ENCODE peak calls at places on chromosomes 5 and 9, in ten cellular contexts. Q is adrenal gland; F is fibroblast of lung; J is CD8-positive, alpha-beta T cell; L is colonic mucosa; H is ovary; I is mucosa of descending colon; D is right atrium auricular region; S is cardiac muscle cell; T is sigmoid colon. E is an unnamed sample. For H3K9me3 and H3K4me1, the result is how much of the 10 kb centered on the place peaks cover.

GRCh38 chr9:32783168-32783891 is at the start of gene TMEM215:
- DNase-seq in Q (no peak), F (no peak), J (no peak), L (no peak), H (peak), I (no peak), D (no peak), S (peak), T (no peak), E (peak)

GRCh38 chr9:71680189-71680983 is 87.9 kb downstream of the CEMIP2 start:
- DNase-seq in Q (no peak), F (peak), J (no peak), L (no peak), H (no peak), I (no peak), D (no peak), S (peak), T (no peak), E (no peak)

GRCh38 chr9:116394753-116395408 is 241.3 kb downstream of the PAPPA start:
- DNase-seq in Q (no peak), F (no peak), J (no peak), L (no peak), H (no peak), I (no peak), D (no peak), S (no peak), T (no peak), E (no peak)

GRCh38 chr5:541148-541887 is 17.1 kb upstream of the SLC9A3 start:
- DNase-seq in Q (no peak), F (no peak), J (peak), L (no peak), H (no peak), I (no peak), D (no peak), S (no peak), T (peak), E (peak)

GRCh38 chr9:122379340-122379739 is 8.5 kb downstream of the PTGS1 start:
- DNase-seq in Q (no peak), F (no peak), J (no peak), L (no peak), H (no peak), I (no peak), D (no peak), S (peak), T (no peak), E (peak)

GRCh38 chr9:752201-752600 is 89.3 kb upstream of the DMRT1 start:
- DNase-seq in Q (peak), F (peak), J (no peak), L (no peak), H (no peak), I (no peak), D (peak), S (peak), T (no peak), E (no peak)

GRCh38 chr5:173258466-173258865 is 23.5 kb upstream of the NKX2-5 start:
- DNase-seq in Q (no peak), F (no peak), J (no peak), L (no peak), H (no peak), I (no peak), D (no peak), S (no peak), T (no peak), E (no peak)

GRCh38 chr5:56247596-56247995 is 14.5 kb upstream of the ANKRD55 start:
- DNase-seq in Q (no peak), F (peak), J (no peak), L (no peak), H (no peak), I (no peak), D (no peak), S (peak), T (no peak), E (no peak)

GRCh38 chr9:14752271-14752670 is 29.7 kb upstream of the CER1 start:
- DNase-seq in Q (no peak), F (no peak), J (no peak), L (no peak), H (no peak), I (no peak), D (no peak), S (peak), T (no peak), E (no peak)

GRCh38 chr5:149392718-149393117 is 13.6 kb upstream of the IL17B start:
- DNase-seq in Q (no peak), F (peak), J (no peak), L (no peak), H (no peak), I (no peak), D (no peak), S (peak), T (peak), E (no peak)

GRCh38 chr5:115855959-115856358 is 14.2 kb downstream of the AP3S1 start:
- DNase-seq in Q (no peak), F (peak), J (no peak), L (no peak), H (no peak), I (no peak), D (no peak), S (peak), T (no peak), E (no peak)

GRCh38 chr5:911601-912000 is 18.9 kb downstream of the TRIP13 start:
- DNase-seq in Q (peak), F (peak), J (no peak), L (no peak), H (no peak), I (no peak), D (no peak), S (peak), T (no peak), E (no peak)

GRCh38 chr5:160843240-160843639 is 8.8 kb downstream of the ATP10B start:
- DNase-seq in Q (no peak), F (no peak), J (no peak), L (no peak), H (no peak), I (no peak), D (no peak), S (no peak), T (no peak), E (no peak)

GRCh38 chr9:6142816-6143454 is 72.7 kb upstream of the IL33 start:
- DNase-seq in Q (no peak), F (no peak), J (no peak), L (no peak), H (no peak), I (no peak), D (no peak), S (no peak), T (no peak), E (no peak)

GRCh38 chr5:663436-664342 is 29.5 kb downstream of the TPPP start:
- DNase-seq in Q (no peak), F (no peak), J (no peak), L (peak), H (no peak), I (peak), D (no peak), S (no peak), T (peak), E (no peak)

GRCh38 chr9:16267336-16268036 is 603.0 kb downstream of the BNC2 start:
- DNase-seq in Q (no peak), F (peak), J (no peak), L (peak), H (no peak), I (peak), D (no peak), S (peak), T (no peak), E (no peak)

GRCh38 chr5:14109041-14109747 is 33.9 kb upstream of the TRIO start:
- DNase-seq in Q (no peak), F (peak), J (no peak), L (peak), H (no peak), I (no peak), D (no peak), S (no peak), T (no peak), E (no peak)

GRCh38 chr9:16246785-16247184 is 623.7 kb downstream of the BNC2 start:
- DNase-seq in Q (no peak), F (no peak), J (no peak), L (no peak), H (no peak), I (no peak), D (no peak), S (peak), T (no peak), E (no peak)

GRCh38 chr5:142104491-142104890 is 4.1 kb upstream of the NDFIP1 start:
- DNase-seq in Q (no peak), F (no peak), J (peak), L (no peak), H (no peak), I (no peak), D (no peak), S (no peak), T (no peak), E (no peak)

GRCh38 chr9:32863291-32863690 is 80.0 kb downstream of the TMEM215 start:
- DNase-seq in Q (no peak), F (no peak), J (no peak), L (no peak), H (no peak), I (no peak), D (no peak), S (no peak), T (no peak), E (no peak)

GRCh38 chr9:19551124-19551929 is 142.5 kb downstream of the ACER2 start:
- DNase-seq in Q (no peak), F (peak), J (no peak), L (no peak), H (no peak), I (no peak), D (no peak), S (no peak), T (no peak), E (peak)

GRCh38 chr5:82351754-82352145 is 73.6 kb upstream of the RPS23 start:
- DNase-seq in Q (no peak), F (peak), J (no peak), L (no peak), H (no peak), I (peak), D (no peak), S (peak), T (no peak), E (no peak)

GRCh38 chr5:168637281-168637680 is 58.1 kb upstream of the PANK3 start:
- DNase-seq in Q (no peak), F (no peak), J (no peak), L (no peak), H (no peak), I (no peak), D (no peak), S (no peak), T (no peak), E (no peak)

GRCh38 chr5:56270058-56270457 is 36.9 kb upstream of the ANKRD55 start:
- DNase-seq in Q (no peak), F (no peak), J (no peak), L (no peak), H (no peak), I (peak), D (no peak), S (no peak), T (no peak), E (no peak)

GRCh38 chr9:37840560-37841194 is 40.1 kb downstream of the DCAF10 start:
- DNase-seq in Q (no peak), F (peak), J (no peak), L (no peak), H (no peak), I (no peak), D (no peak), S (peak), T (no peak), E (no peak)

GRCh38 chr5:165981721-165982120 is 2309.7 kb upstream of the WWC1 start:
- DNase-seq in Q (no peak), F (no peak), J (no peak), L (no peak), H (no peak), I (no peak), D (no peak), S (no peak), T (no peak), E (no peak)

GRCh38 chr5:170597109-170597741 is 93.4 kb downstream of the KCNIP1 start:
- DNase-seq in Q (peak), F (peak), J (no peak), L (no peak), H (no peak), I (no peak), D (no peak), S (peak), T (peak), E (no peak)

GRCh38 chr5:154220625-154221024 is 30.1 kb downstream of the GALNT10 start:
- DNase-seq in Q (peak), F (peak), J (no peak), L (no peak), H (no peak), I (no peak), D (no peak), S (peak), T (no peak), E (no peak)

GRCh38 chr5:53603009-53603687 is 42.7 kb downstream of the NDUFS4 start:
- DNase-seq in Q (peak), F (peak), J (no peak), L (no peak), H (no peak), I (no peak), D (no peak), S (peak), T (no peak), E (no peak)

GRCh38 chr5:57736716-57737115 is 254.1 kb upstream of the ACTBL2 start:
- DNase-seq in Q (no peak), F (no peak), J (no peak), L (no peak), H (no peak), I (no peak), D (no peak), S (no peak), T (no peak), E (no peak)

GRCh38 chr9:86069206-86069869 is 30.0 kb downstream of the GOLM1 start:
- DNase-seq in Q (no peak), F (no peak), J (no peak), L (no peak), H (no peak), I (no peak), D (no peak), S (no peak), T (no peak), E (no peak)

GRCh38 chr5:111478266-111478665 is 34.1 kb downstream of the STARD4 start:
- DNase-seq in Q (no peak), F (peak), J (no peak), L (no peak), H (no peak), I (no peak), D (no peak), S (no peak), T (no peak), E (no peak)

GRCh38 chr5:26700759-26701384 is 337.5 kb downstream of the CDH9 start:
- DNase-seq in Q (peak), F (no peak), J (no peak), L (no peak), H (no peak), I (no peak), D (no peak), S (no peak), T (no peak), E (peak)

GRCh38 chr5:142976861-142977260 is 206.7 kb downstream of the ARHGAP26 start:
- DNase-seq in Q (no peak), F (no peak), J (no peak), L (no peak), H (no peak), I (no peak), D (no peak), S (no peak), T (no peak), E (peak)

GRCh38 chr5:159878988-159879471 is 37.3 kb upstream of the ADRA1B start:
- DNase-seq in Q (peak), F (peak), J (no peak), L (peak), H (peak), I (peak), D (peak), S (peak), T (peak), E (peak)

DNA sequence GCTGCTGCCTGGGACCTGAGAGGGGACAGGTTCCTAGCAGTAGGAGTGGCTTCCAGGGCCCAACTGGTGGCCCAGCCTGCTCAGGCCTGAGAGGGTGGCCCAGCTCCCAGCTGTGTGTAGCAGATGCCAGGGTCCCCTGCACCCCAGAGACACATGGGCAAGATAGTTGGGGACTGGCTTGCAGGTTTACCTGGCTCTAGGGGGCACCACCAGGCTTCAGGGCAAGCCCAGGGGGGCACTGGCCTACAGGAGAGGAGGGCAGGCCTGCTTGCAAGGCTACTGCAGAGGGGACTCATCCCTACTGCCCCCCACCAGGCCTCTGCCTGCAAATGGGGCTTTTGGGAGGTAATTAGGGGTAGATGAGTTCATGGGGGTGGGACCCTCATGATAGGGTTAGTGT is 123.3 kb downstream of the ZNF354C start:
- DNase-seq in Q (no peak), F (no peak), J (no peak), L (no peak), H (no peak), I (no peak), D (no peak), S (no peak), T (no peak), E (no peak)
- H3K9me3 ChIP-seq in Q (under half), F (under half), J (under half), L (under half), H (under half), I (under half), D (under half), S (under half), T (under half), E (under half)

GRCh38 chr9:22214021-22214420 is 204.9 kb upstream of the CDKN2B start:
- DNase-seq in Q (no peak), F (no peak), J (no peak), L (no peak), H (no peak), I (no peak), D (no peak), S (no peak), T (no peak), E (no peak)

GRCh38 chr9:22214497-22215031 is 205.5 kb upstream of the CDKN2B start:
- DNase-seq in Q (no peak), F (peak), J (no peak), L (no peak), H (no peak), I (no peak), D (no peak), S (no peak), T (no peak), E (no peak)

GRCh38 chr9:22215492-22215891 is 206.4 kb upstream of the CDKN2B start:
- DNase-seq in Q (no peak), F (no peak), J (no peak), L (no peak), H (no peak), I (no peak), D (no peak), S (no peak), T (no peak), E (no peak)

GRCh38 chr9:22216730-22217160 is 207.6 kb upstream of the CDKN2B start:
- DNase-seq in Q (no peak), F (peak), J (no peak), L (no peak), H (no peak), I (no peak), D (no peak), S (peak), T (no peak), E (no peak)

DNA sequence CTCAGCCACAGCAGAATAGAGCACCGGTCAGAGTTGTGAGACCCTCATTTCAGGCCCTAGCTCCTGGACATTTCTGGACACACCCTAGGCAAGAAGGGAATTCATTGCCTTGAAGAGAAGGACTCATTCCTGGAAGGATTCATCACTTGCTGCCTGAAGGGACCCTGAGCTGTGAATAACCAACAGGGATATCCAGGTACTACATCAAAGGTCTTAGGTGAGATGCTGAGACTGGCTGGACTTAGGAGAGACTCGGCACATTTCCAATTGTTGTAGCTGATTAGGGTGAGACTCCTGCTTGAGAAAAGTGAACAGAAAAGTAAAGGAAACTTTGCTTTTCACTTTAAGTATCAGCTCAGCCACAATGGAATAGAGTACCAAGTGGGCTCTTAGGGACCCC is 208.1 kb upstream of the CDKN2B start:
- DNase-seq in Q (no peak), F (no peak), J (no peak), L (no peak), H (no peak), I (no peak), D (no peak), S (no peak), T (no peak), E (no peak)
- TF ChIP-seq CTCF in Q (no peak), F (no peak), J (no peak), L (no peak), H (no peak), I (no peak), D (no peak), S (no peak), T (no peak), E (no peak)

GRCh38 chr5:164383662-164384061 is 878.2 kb downstream of the MAT2B start:
- DNase-seq in Q (no peak), F (no peak), J (no peak), L (no peak), H (no peak), I (no peak), D (no peak), S (no peak), T (no peak), E (no peak)
- H3K4me1 ChIP-seq in Q (under half), F (under half), J (under half), L (under half), H (under half), I (under half), D (under half), S (under half), T (under half), E (under half)

GRCh38 chr5:43469671-43470396 is 13.8 kb downstream of the TMEM267 start:
- DNase-seq in Q (no peak), F (no peak), J (no peak), L (no peak), H (no peak), I (peak), D (no peak), S (no peak), T (no peak), E (no peak)
- H3K9me3 ChIP-seq in Q (under half), F (under half), J (under half), L (under half), H (under half), I (under half), D (under half), S (under half), T (under half), E (half or more)

DNA sequence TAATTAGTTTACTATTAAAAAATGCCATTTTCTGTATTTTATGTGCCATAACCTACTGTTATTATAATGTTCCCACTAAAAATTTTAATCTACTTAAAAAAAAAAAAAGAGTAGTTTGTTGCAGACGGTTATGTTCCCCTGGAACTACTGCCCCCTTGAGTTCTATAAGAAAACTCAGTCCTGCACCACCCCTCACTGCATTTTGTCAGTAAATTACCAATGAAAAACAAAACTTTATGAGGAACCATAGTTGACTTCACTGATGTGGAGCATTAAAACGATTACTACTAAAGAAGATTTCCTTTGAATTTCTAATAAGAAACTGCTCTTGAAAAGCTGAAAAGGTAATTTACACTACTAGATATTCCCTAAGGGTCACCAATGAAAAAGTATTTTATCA is 288.7 kb downstream of the FBXL17 start:
- DNase-seq in Q (no peak), F (peak), J (no peak), L (no peak), H (no peak), I (no peak), D (no peak), S (peak), T (no peak), E (no peak)
- TF ChIP-seq CTCF in Q (no peak), F (peak), J (no peak), L (no peak), H (no peak), I (no peak), D (no peak), S (peak), T (no peak), E (peak)

GRCh38 chr9:70004310-70004709 is 39.3 kb upstream of the MAMDC2 start:
- DNase-seq in Q (no peak), F (no peak), J (no peak), L (no peak), H (no peak), I (no peak), D (no peak), S (peak), T (no peak), E (no peak)
- H3K4me1 ChIP-seq in Q (under half), F (under half), J (under half), L (under half), H (under half), I (under half), D (under half), S (under half), T (under half), E (under half)